ENCODE peak calls at places on chromosomes 16 and 17, in nine cellular contexts. S is IMR-90, C is GM12878, D is mammary epithelial cell, I is PC-3, Y is HepG2, F is fibroblast of lung, V is neural progenitor cell, E is colonic mucosa. U is an unnamed sample.

GRCh38 chr16:89084411-89084810 is 9.2 kb upstream of the ACSF3 start:
- DNase-seq in S (no peak), C (no peak), D (no peak), I (no peak), Y (no peak), F (no peak), V (no peak), E (peak; percentile 49), U (no peak)

GRCh38 chr16:10277597-10277996 is 95.4 kb upstream of the GRIN2A start:
- DNase-seq in S (no peak), C (no peak), D (no peak), I (no peak), Y (no peak), F (no peak), V (no peak), E (no peak), U (peak; percentile 53)

GRCh38 chr16:50202926-50203624 is 50.0 kb downstream of the TENT4B start:
- DNase-seq in S (peak; percentile 93), C (no peak), D (peak; percentile 82), I (peak; percentile 91), Y (peak; percentile 92), F (peak; percentile 94), V (no peak), E (peak; percentile 57), U (no peak)

GRCh38 chr16:17266606-17267313 is 204.0 kb downstream of the XYLT1 start:
- DNase-seq in S (no peak), C (no peak), D (no peak), I (no peak), Y (no peak), F (no peak), V (no peak), E (peak; percentile 90), U (no peak)

GRCh38 chr16:18932243-18932997 is 6.2 kb upstream of the SMG1 start:
- DNase-seq in S (peak; percentile 43), C (no peak), D (peak; percentile 35), I (peak; percentile 22), Y (peak; percentile 46), F (peak; percentile 74), V (peak; percentile 37), E (no peak), U (peak; percentile 20)

GRCh38 chr16:69324013-69324531 is 6.3 kb downstream of the PDF start:
- DNase-seq in S (no peak), C (no peak), D (no peak), I (no peak), Y (no peak), F (no peak), V (no peak), E (peak; percentile 69), U (no peak)

GRCh38 chr17:62134397-62134796 is 69.3 kb upstream of the MED13 start:
- DNase-seq in S (peak; percentile 27), C (no peak), D (no peak), I (no peak), Y (no peak), F (peak; percentile 59), V (no peak), E (no peak), U (no peak)

GRCh38 chr16:87847785-87848675 is 21.3 kb downstream of the SLC7A5 start:
- DNase-seq in S (no peak), C (no peak), D (no peak), I (no peak), Y (peak; percentile 99), F (no peak), V (peak; percentile 81), E (no peak), U (no peak)

GRCh38 chr16:80062361-80063027 is 462.0 kb upstream of the MAF start:
- DNase-seq in S (no peak), C (no peak), D (no peak), I (no peak), Y (no peak), F (no peak), V (no peak), E (no peak), U (no peak)

GRCh38 chr17:16444258-16444886 is 29.0 kb downstream of the TRPV2 start:
- DNase-seq in S (no peak), C (no peak), D (no peak), I (peak; percentile 27), Y (no peak), F (peak; percentile 13), V (no peak), E (no peak), U (peak; percentile 86)

GRCh38 chr17:44820631-44821196 is 9.4 kb downstream of the GJC1 start:
- DNase-seq in S (peak; percentile 91), C (no peak), D (peak; percentile 88), I (peak; percentile 95), Y (peak; percentile 36), F (peak; percentile 95), V (no peak), E (no peak), U (no peak)

GRCh38 chr17:78124081-78124835 is 4.3 kb downstream of the TMC6 start:
- DNase-seq in S (no peak), C (no peak), D (no peak), I (no peak), Y (no peak), F (no peak), V (no peak), E (no peak), U (no peak)

GRCh38 chr17:26818736-26819135 is 475.2 kb upstream of the WSB1 start:
- DNase-seq in S (peak; percentile 47), C (no peak), D (peak; percentile 35), I (no peak), Y (peak; percentile 7), F (peak; percentile 9), V (peak; percentile 4), E (no peak), U (no peak)

GRCh38 chr17:70099884-70100283 is 24.9 kb downstream of the KCNJ16 start:
- DNase-seq in S (no peak), C (no peak), D (no peak), I (no peak), Y (no peak), F (no peak), V (no peak), E (no peak), U (no peak)

GRCh38 chr17:16353702-16354174 is 469 bp upstream of the CENPV start:
- DNase-seq in S (no peak), C (no peak), D (no peak), I (no peak), Y (no peak), F (no peak), V (no peak), E (no peak), U (no peak)

GRCh38 chr17:28937044-28937729 is 14.1 kb downstream of the PHF12 start:
- DNase-seq in S (peak; percentile 41), C (no peak), D (peak; percentile 70), I (peak; percentile 44), Y (peak; percentile 85), F (no peak), V (no peak), E (peak; percentile 37), U (peak; percentile 57)
- H3K27ac ChIP-seq in S (no peak overlapping the region), C (no peak overlapping the region), D (no peak overlapping the region), I (peak overlapping the region; percentile 88), Y (peak overlapping the region; percentile 55), F (no peak overlapping the region), V (peak overlapping the region; percentile 79), E (peak overlapping the region; percentile 23), U (no peak overlapping the region)

GRCh38 chr17:17782425-17783120 is 54.2 kb downstream of the SREBF1 start:
- DNase-seq in S (no peak), C (no peak), D (no peak), I (peak; percentile 16), Y (no peak), F (peak; percentile 30), V (peak; percentile 72), E (peak; percentile 44), U (peak; percentile 90)

GRCh38 chr17:17784599-17785264 is 52.1 kb downstream of the SREBF1 start:
- DNase-seq in S (no peak), C (no peak), D (no peak), I (peak; percentile 36), Y (peak; percentile 72), F (no peak), V (peak; percentile 56), E (no peak), U (peak; percentile 82)

GRCh38 chr17:17783825-17784598 is 52.8 kb downstream of the SREBF1 start:
- DNase-seq in S (no peak), C (peak; percentile 17), D (no peak), I (no peak), Y (no peak), F (peak; percentile 74), V (peak; percentile 92), E (peak; percentile 50), U (peak; percentile 86)

GRCh38 chr17:17781591-17782424 is 55.0 kb downstream of the SREBF1 start:
- DNase-seq in S (peak; percentile 52), C (no peak), D (no peak), I (peak; percentile 45), Y (no peak), F (peak; percentile 64), V (peak; percentile 78), E (peak; percentile 70), U (peak; percentile 91)

GRCh38 chr17:17783121-17783824 is 53.5 kb downstream of the SREBF1 start:
- DNase-seq in S (no peak), C (peak; percentile 33), D (peak; percentile 50), I (peak; percentile 57), Y (no peak), F (peak; percentile 40), V (peak; percentile 88), E (peak; percentile 78), U (peak; percentile 95)
- TF ChIP-seq CTCF in S (no peak), C (peak; percentile 16), D (no peak), I (peak; percentile 54), Y (peak; percentile 37), F (no peak), V (peak; percentile 55), E (no peak), U (peak; percentile 70)

DNA sequence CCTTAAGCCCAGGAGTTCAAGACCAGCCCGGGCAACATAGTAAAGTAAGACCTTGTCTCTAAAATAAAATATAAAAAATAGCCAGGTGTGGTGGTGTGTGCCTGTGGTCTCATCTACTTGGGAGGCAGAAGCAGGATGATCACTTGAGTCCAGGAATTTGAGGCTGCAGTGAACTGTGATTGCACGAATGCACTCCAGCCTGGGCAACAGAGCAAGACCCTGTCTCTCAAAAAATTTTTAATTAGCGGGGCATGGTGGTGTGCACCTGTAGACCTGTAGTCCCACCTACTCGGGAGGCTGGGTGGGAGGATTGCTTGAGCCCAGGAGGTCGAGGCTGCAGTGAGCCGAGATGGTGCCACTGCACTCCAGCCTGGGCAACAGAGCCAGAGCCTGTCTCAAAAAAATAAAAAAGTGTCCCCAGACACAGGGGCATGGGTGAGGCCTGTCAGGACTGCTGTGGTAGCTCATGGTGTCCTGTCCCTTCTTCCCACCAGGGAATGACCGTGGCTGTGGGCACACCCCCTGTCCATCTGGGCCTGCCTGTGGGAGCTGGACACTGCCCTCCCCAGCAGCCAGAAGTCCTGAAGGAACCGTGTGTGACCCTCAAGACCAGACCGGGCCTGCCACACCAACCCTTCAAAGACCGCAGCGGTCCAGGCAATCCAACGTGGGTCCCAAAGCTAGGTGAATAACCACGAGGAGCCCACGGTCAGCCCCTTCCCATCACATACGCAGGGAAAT is 30.8 kb upstream of the GAA start:
- DNase-seq in S (no peak), C (no peak), D (no peak), I (no peak), Y (no peak), F (no peak), V (no peak), E (no peak), U (no peak)
- H3K9ac ChIP-seq in S (peak overlapping the region; percentile 11), C (no peak overlapping the region), D (no peak overlapping the region), I (no peak overlapping the region), Y (peak overlapping the region; percentile 65), F (peak overlapping the region; percentile 61), V (no peak overlapping the region), E (peak overlapping the region; percentile 46), U (no peak overlapping the region)

DNA sequence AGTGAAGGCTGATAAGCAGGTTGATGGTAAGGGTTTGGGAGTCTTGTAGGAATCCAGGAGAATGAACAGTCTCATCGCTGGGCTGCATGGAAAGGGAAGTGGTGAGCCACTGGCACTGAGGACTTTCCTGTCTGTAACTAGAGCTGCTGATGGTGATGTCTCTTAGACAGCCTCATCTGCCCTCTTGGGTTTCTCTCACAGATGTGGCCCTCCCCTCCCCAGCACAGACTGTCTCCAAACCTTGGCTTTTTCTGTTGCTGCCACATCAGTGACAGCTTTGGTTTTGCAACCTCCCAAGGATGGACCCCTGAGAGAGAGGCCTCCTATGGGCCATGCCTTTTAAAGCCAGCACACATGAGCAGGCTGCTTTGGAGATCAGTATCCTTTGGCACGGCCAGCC is 16.9 kb downstream of the PLCG2 start:
- DNase-seq in S (no peak), C (no peak), D (no peak), I (no peak), Y (no peak), F (no peak), V (no peak), E (no peak), U (no peak)
- H3K27ac ChIP-seq in S (no peak overlapping the region), C (peak overlapping the region; percentile 98), D (no peak overlapping the region), I (no peak overlapping the region), Y (no peak overlapping the region), F (no peak overlapping the region), V (no peak overlapping the region), E (no peak overlapping the region), U (no peak overlapping the region)